ENCODE peak calls at places on chromosome 9, in nine cellular contexts. One of them, this sample, is unnamed.
A peak's percentile ranks its signal among the peaks of the same experiment; 100 is the strongest.

GRCh38 chr9:17531642-17532254 is 47.1 kb upstream of the SH3GL2 start:
- DNase-seq in right lobe of liver: no peak
- DNase-seq in activated T-helper 2 cell treated with anti-CD3 and anti-CD28 coated beads, Interferon-gamma antibody, Interleukin-2, Interleukin-4, amounts not matched to agents 10 μg/mL and 5 μg/mL and 100 μg/mL, durations not matched to agents 14 hours and 24 hours and 36 hours: no peak
- DNase-seq in AG09309: no peak
- DNase-seq in ACHN: peak; percentile 57
- DNase-seq in AG04450: peak; percentile 13
- DNase-seq in MCF 10A: peak; percentile 56
- DNase-seq in endothelial cell: peak; percentile 62
- DNase-seq in uterus: peak; percentile 23
- DNase-seq in this sample: no peak

GRCh38 chr9:85702881-85703280 is 38.9 kb downstream of the AGTPBP1 start:
- DNase-seq in AG04450: no peak
- DNase-seq in right lobe of liver: no peak
- DNase-seq in AG09309: no peak
- DNase-seq in MCF 10A: no peak
- DNase-seq in activated T-helper 2 cell treated with anti-CD3 and anti-CD28 coated beads, Interferon-gamma antibody, Interleukin-2, Interleukin-4, amounts not matched to agents 10 μg/mL and 5 μg/mL and 100 μg/mL, durations not matched to agents 14 hours and 24 hours and 36 hours: no peak
- DNase-seq in ACHN: no peak
- DNase-seq in uterus: no peak
- DNase-seq in endothelial cell: no peak
- DNase-seq in this sample: no peak

GRCh38 chr9:131739988-131740648 is at the start of gene RAPGEF1:
- DNase-seq in AG09309: no peak
- DNase-seq in uterus: peak; percentile 76
- DNase-seq in right lobe of liver: peak; percentile 84
- DNase-seq in MCF 10A: peak; percentile 42
- DNase-seq in AG04450: no peak
- DNase-seq in endothelial cell: peak; percentile 88
- DNase-seq in activated T-helper 2 cell treated with anti-CD3 and anti-CD28 coated beads, Interferon-gamma antibody, Interleukin-2, Interleukin-4, amounts not matched to agents 10 μg/mL and 5 μg/mL and 100 μg/mL, durations not matched to agents 14 hours and 24 hours and 36 hours: peak; percentile 82
- DNase-seq in ACHN: peak; percentile 45
- DNase-seq in this sample: no peak

GRCh38 chr9:70618784-70619183 is 204.3 kb upstream of the KLF9 start:
- DNase-seq in uterus: peak; percentile 68
- DNase-seq in AG09309: no peak
- DNase-seq in activated T-helper 2 cell treated with anti-CD3 and anti-CD28 coated beads, Interferon-gamma antibody, Interleukin-2, Interleukin-4, amounts not matched to agents 10 μg/mL and 5 μg/mL and 100 μg/mL, durations not matched to agents 14 hours and 24 hours and 36 hours: no peak
- DNase-seq in AG04450: no peak
- DNase-seq in MCF 10A: no peak
- DNase-seq in endothelial cell: no peak
- DNase-seq in right lobe of liver: no peak
- DNase-seq in ACHN: no peak
- DNase-seq in this sample: no peak

GRCh38 chr9:36401179-36401740 is 1.2 kb upstream of the RNF38 start:
- DNase-seq in AG04450: no peak
- DNase-seq in right lobe of liver: no peak
- DNase-seq in AG09309: no peak
- DNase-seq in ACHN: peak; percentile 65
- DNase-seq in MCF 10A: peak; percentile 73
- DNase-seq in activated T-helper 2 cell treated with anti-CD3 and anti-CD28 coated beads, Interferon-gamma antibody, Interleukin-2, Interleukin-4, amounts not matched to agents 10 μg/mL and 5 μg/mL and 100 μg/mL, durations not matched to agents 14 hours and 24 hours and 36 hours: no peak
- DNase-seq in uterus: no peak
- DNase-seq in endothelial cell: no peak
- DNase-seq in this sample: no peak

GRCh38 chr9:130417602-130418001 is 27.2 kb upstream of the ASS1 start:
- DNase-seq in right lobe of liver: no peak
- DNase-seq in ACHN: no peak
- DNase-seq in endothelial cell: no peak
- DNase-seq in activated T-helper 2 cell treated with anti-CD3 and anti-CD28 coated beads, Interferon-gamma antibody, Interleukin-2, Interleukin-4, amounts not matched to agents 10 μg/mL and 5 μg/mL and 100 μg/mL, durations not matched to agents 14 hours and 24 hours and 36 hours: no peak
- DNase-seq in uterus: no peak
- DNase-seq in AG04450: no peak
- DNase-seq in MCF 10A: peak; percentile 16
- DNase-seq in AG09309: no peak
- DNase-seq in this sample: no peak

GRCh38 chr9:137838576-137838975 is 39.0 kb upstream of the CACNA1B start:
- DNase-seq in endothelial cell: no peak
- DNase-seq in right lobe of liver: no peak
- DNase-seq in uterus: no peak
- DNase-seq in ACHN: no peak
- DNase-seq in AG04450: no peak
- DNase-seq in MCF 10A: no peak
- DNase-seq in activated T-helper 2 cell treated with anti-CD3 and anti-CD28 coated beads, Interferon-gamma antibody, Interleukin-2, Interleukin-4, amounts not matched to agents 10 μg/mL and 5 μg/mL and 100 μg/mL, durations not matched to agents 14 hours and 24 hours and 36 hours: no peak
- DNase-seq in AG09309: no peak
- DNase-seq in this sample: no peak

GRCh38 chr9:136663311-136663679 is 579 bp downstream of the EGFL7 start:
- DNase-seq in activated T-helper 2 cell treated with anti-CD3 and anti-CD28 coated beads, Interferon-gamma antibody, Interleukin-2, Interleukin-4, amounts not matched to agents 10 μg/mL and 5 μg/mL and 100 μg/mL, durations not matched to agents 14 hours and 24 hours and 36 hours: no peak
- DNase-seq in right lobe of liver: no peak
- DNase-seq in endothelial cell: no peak
- DNase-seq in AG04450: no peak
- DNase-seq in ACHN: no peak
- DNase-seq in uterus: no peak
- DNase-seq in MCF 10A: no peak
- DNase-seq in AG09309: no peak
- DNase-seq in this sample: no peak

GRCh38 chr9:135067091-135067710 is 20.3 kb upstream of the OLFM1 start:
- DNase-seq in endothelial cell: no peak
- DNase-seq in AG09309: no peak
- DNase-seq in MCF 10A: no peak
- DNase-seq in AG04450: no peak
- DNase-seq in activated T-helper 2 cell treated with anti-CD3 and anti-CD28 coated beads, Interferon-gamma antibody, Interleukin-2, Interleukin-4, amounts not matched to agents 10 μg/mL and 5 μg/mL and 100 μg/mL, durations not matched to agents 14 hours and 24 hours and 36 hours: no peak
- DNase-seq in ACHN: no peak
- DNase-seq in right lobe of liver: peak; percentile 3
- DNase-seq in uterus: peak; percentile 4
- DNase-seq in this sample: no peak